ENCODE peak calls at places on chromosomes 6 and 20, in nine cellular contexts. L is PC-3, X is lung, Y is epithelial cell of esophagus, M is heart left ventricle, C is lower lobe of right lung, K is astrocyte of the cerebellum, V is foreskin fibroblast, D is kidney epithelial cell. Q is an unnamed sample.

GRCh38 chr6:167103041-167103816 is 19.7 kb upstream of the CCR6 start:
- DNase-seq in V (no peak), K (no peak), C (no peak), Y (no peak), D (no peak), L (no peak), M (no peak), X (no peak), Q (no peak)

GRCh38 chr20:1448081-1448627 is 18.5 kb downstream of the NSFL1C start:
- DNase-seq in K (no peak), C (no peak), X (no peak), L (no peak), V (no peak), M (no peak), Y (no peak), D (no peak), Q (no peak)

GRCh38 chr6:6176829-6177228 is 143.6 kb downstream of the F13A1 start:
- DNase-seq in M (no peak), Y (no peak), K (no peak), C (no peak), L (no peak), D (no peak), V (no peak), X (no peak), Q (no peak)

GRCh38 chr6:170185175-170185970 is 105.5 kb downstream of the DLL1 start:
- DNase-seq in D (no peak), L (no peak), M (no peak), Y (no peak), X (no peak), K (no peak), V (no peak), C (no peak), Q (no peak)

GRCh38 chr6:42451146-42451594 is 556 bp downstream of the TRERF1 start:
- DNase-seq in M (no peak), Y (no peak), V (no peak), X (no peak), D (no peak), K (no peak), C (no peak), L (no peak), Q (no peak)

GRCh38 chr6:75275067-75275466 is 9.5 kb downstream of the TMEM30A start:
- DNase-seq in Y (peak), C (no peak), V (peak), M (no peak), D (no peak), X (no peak), L (peak), K (peak), Q (peak)

GRCh38 chr6:87742106-87742505 is 40.1 kb upstream of the AKIRIN2 start:
- DNase-seq in L (no peak), V (no peak), D (no peak), C (no peak), X (no peak), M (no peak), K (no peak), Y (no peak), Q (no peak)

GRCh38 chr6:33746036-33746600 is 587 bp downstream of the IP6K3 start:
- DNase-seq in D (no peak), Y (peak), X (no peak), C (no peak), M (peak), K (no peak), L (no peak), V (peak), Q (no peak)

GRCh38 chr6:12482386-12482785 is 192.2 kb downstream of the EDN1 start:
- DNase-seq in M (no peak), K (no peak), C (no peak), V (no peak), L (peak), D (no peak), Y (peak), X (no peak), Q (no peak)

GRCh38 chr6:119350202-119351004 is 842 bp upstream of the MAN1A1 start:
- DNase-seq in M (no peak), C (no peak), V (peak), K (peak), L (peak), X (peak), Y (peak), D (no peak), Q (peak)

GRCh38 chr6:87918461-87918941 is 129.1 kb upstream of the SPACA1 start:
- DNase-seq in X (no peak), L (no peak), K (no peak), C (no peak), V (no peak), Y (peak), M (no peak), D (no peak), Q (no peak)

GRCh38 chr6:13528232-13528631 is 40.8 kb upstream of the GFOD1 start:
- DNase-seq in L (peak), D (no peak), C (no peak), V (no peak), X (no peak), M (no peak), Y (no peak), K (no peak), Q (no peak)

GRCh38 chr6:39228992-39229767 is at the start of gene KCNK5:
- DNase-seq in X (peak), D (no peak), M (peak), V (peak), L (peak), C (peak), K (no peak), Y (peak), Q (no peak)

GRCh38 chr6:47677381-47678100 is 20.8 kb upstream of the ADGRF4 start:
- DNase-seq in Y (no peak), X (no peak), C (no peak), V (no peak), M (no peak), L (no peak), D (no peak), K (no peak), Q (no peak)

GRCh38 chr6:71457883-71458282 is 169.3 kb downstream of the OGFRL1 start:
- DNase-seq in D (no peak), Y (no peak), V (no peak), X (no peak), K (no peak), M (no peak), C (no peak), L (peak), Q (no peak)

GRCh38 chr6:35148167-35148741 is 7.1 kb upstream of the TCP11 start:
- DNase-seq in K (no peak), L (peak), V (peak), X (no peak), D (no peak), Y (peak), M (no peak), C (no peak), Q (no peak)

GRCh38 chr6:12232339-12232738 is 57.8 kb upstream of the EDN1 start:
- DNase-seq in X (no peak), M (no peak), D (no peak), Y (no peak), K (no peak), L (peak), C (no peak), V (peak), Q (peak)

GRCh38 chr6:125919618-125920017 is 37.0 kb upstream of the HINT3 start:
- DNase-seq in C (no peak), M (no peak), Y (no peak), K (no peak), X (no peak), L (no peak), V (no peak), D (no peak), Q (no peak)

GRCh38 chr6:125918230-125918629 is 38.3 kb upstream of the HINT3 start:
- DNase-seq in D (no peak), V (no peak), C (no peak), Y (no peak), X (no peak), K (no peak), M (no peak), L (no peak), Q (no peak)

GRCh38 chr6:125923371-125923877 is 33.1 kb upstream of the HINT3 start:
- DNase-seq in V (no peak), C (no peak), D (no peak), M (no peak), K (no peak), L (no peak), Y (no peak), X (no peak), Q (no peak)

GRCh38 chr6:125922322-125922860 is 34.2 kb upstream of the HINT3 start:
- DNase-seq in K (no peak), Y (no peak), M (no peak), X (no peak), V (no peak), D (no peak), C (no peak), L (peak), Q (no peak)

DNA sequence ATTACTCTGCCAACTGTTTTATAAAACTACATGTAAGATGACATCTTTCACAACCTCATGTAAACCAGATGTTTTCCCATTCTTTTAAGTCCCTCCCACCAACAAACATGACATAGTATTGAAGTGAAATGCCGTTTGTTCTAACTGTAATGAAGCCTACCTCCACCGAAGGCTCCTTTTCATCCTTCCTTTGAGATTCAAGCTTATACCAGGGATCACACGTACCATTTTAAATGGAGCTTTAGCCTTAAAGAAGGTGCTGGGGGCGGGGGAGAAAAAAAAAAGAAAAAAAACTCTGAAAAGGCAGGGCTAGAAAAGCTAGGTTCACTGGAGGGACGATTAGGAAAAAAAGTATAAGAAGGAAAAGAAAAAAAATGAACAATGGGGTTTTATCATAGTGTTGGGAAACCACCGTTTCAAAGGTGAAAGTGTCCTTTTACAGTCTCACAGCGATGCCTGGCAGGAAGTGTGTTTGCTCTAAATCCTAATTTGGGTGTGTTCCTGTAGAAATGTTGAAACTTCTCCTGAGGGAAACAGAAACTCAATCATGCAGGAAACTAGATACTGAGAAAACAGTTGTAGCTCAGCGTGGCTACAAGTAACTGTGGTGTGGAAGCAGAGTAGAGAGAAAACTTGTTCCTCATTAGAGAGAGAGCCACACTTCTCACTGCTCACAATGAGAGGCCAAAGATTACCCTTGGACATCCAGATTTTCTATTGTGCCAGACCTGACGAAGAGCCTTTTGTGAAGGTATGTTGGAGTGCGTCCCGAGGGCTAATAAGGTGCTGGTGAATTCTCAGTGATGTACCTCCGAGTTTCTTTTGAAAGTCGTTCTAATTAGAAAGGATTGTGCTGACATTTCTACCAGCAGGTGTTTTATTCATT is 37.6 kb upstream of the HINT3 start:
- DNase-seq in Y (peak), L (peak), M (peak), D (peak), X (peak), K (peak), V (peak), C (no peak), Q (no peak)
- H3K4me3 ChIP-seq in Y (peak), L (peak), M (no peak), D (peak), X (no peak), K (no peak), V (peak), C (peak), Q (no peak)

GRCh38 chr6:52423448-52423847 is 3.3 kb downstream of the EFHC1 start:
- DNase-seq in M (no peak), Y (no peak), L (no peak), C (no peak), D (no peak), K (no peak), X (no peak), V (no peak), Q (no peak)
- TF ChIP-seq CTCF in M (no peak), Y (no peak), L (no peak), C (no peak), D (no peak), K (no peak), X (no peak), V (no peak), Q (no peak)

DNA sequence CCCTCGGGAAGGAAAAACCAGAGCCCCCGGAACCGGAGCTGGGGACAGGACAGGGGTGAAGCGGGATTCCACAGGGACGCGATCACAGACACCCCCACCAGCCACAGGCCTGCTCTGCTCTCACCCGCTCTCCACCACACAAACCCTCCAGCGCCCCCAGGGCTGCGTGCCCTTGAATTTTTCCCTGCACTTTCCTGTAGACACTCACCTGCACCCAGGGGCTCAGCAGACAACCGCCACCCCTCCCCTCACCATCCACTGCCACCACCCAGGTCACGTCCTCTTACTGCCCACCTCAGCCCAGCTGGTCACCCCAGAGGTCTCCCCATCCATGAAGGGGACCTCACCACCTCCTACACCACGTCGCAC is 631 bp downstream of the ULBP2 start:
- DNase-seq in L (no peak), K (no peak), X (no peak), M (no peak), D (no peak), Y (no peak), V (no peak), C (no peak), Q (no peak)
- H3K4me3 ChIP-seq in L (peak), K (peak), X (peak), M (peak), D (peak), Y (peak), V (peak), C (peak), Q (peak)

GRCh38 chr6:19210849-19211590 is 626.1 kb upstream of the ID4 start:
- DNase-seq in D (no peak), Y (no peak), L (peak), C (no peak), K (no peak), M (no peak), X (no peak), V (no peak), Q (no peak)
- TF ChIP-seq CTCF in D (peak), Y (no peak), L (peak), C (no peak), K (peak), M (peak), X (no peak), V (no peak), Q (no peak)

GRCh38 chr6:163438298-163438939 is 23.9 kb downstream of the QKI start:
- DNase-seq in C (no peak), L (peak), D (no peak), Y (peak), X (no peak), V (no peak), M (no peak), K (no peak), Q (no peak)
- H3K4me3 ChIP-seq in C (no peak), L (no peak), D (no peak), Y (no peak), X (no peak), V (no peak), M (no peak), K (no peak), Q (no peak)

GRCh38 chr6:158024566-158025297 is 43.1 kb downstream of the SYNJ2 start:
- DNase-seq in M (no peak), V (no peak), L (no peak), Y (no peak), X (no peak), D (no peak), C (peak), K (no peak), Q (no peak)

GRCh38 chr6:158026901-158027589 is 45.4 kb downstream of the SYNJ2 start:
- DNase-seq in M (no peak), X (no peak), D (no peak), C (peak), K (no peak), Y (no peak), L (no peak), V (no peak), Q (no peak)

GRCh38 chr6:158028421-158028820 is 46.8 kb downstream of the SYNJ2 start:
- DNase-seq in Y (no peak), C (peak), X (no peak), V (no peak), L (no peak), D (no peak), K (no peak), M (no peak), Q (no peak)

GRCh38 chr6:158027590-158028285 is 46.1 kb downstream of the SYNJ2 start:
- DNase-seq in M (no peak), X (no peak), V (no peak), Y (no peak), K (no peak), D (no peak), L (no peak), C (peak), Q (no peak)

DNA sequence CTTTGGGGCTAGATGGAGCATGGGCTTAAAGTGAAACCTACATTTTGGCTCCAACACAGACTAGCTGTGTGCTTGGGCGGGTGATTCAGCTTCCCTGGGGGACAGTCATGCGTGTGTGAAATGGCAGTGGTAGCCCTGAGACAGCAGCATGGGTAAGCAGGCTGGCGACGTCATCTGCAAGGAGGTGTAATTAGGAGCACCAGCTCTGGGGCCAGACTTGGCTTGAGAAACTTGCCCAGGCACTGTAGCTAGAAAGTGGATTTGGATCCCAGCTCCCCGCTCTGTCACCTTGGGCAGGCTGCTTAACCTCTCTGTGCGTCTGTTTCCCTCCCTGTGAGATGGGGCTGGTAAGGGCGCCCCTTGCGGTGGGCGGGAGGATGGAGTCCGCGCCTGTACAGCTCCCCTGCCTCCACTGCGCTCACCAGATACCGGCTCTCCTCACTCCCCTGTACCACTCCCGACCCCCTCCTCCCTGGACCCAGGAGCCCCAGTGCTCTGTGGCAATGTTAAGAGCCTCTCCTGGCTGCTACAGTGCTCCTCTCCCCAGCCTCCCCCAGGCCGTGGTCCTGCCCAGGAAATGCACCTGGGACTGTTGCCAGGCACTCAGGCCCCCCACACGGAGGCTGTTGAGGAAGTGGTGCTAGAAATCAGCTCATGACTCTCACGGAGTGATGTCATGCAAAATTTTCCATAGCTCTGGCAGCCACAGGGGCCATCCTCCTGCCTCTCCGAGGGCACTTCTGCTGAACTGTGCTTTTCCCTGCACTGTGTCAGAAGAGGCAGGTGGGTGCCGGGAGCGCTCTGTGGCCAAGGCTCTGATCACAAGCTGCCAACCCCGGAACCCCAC is 44.6 kb downstream of the SYNJ2 start:
- DNase-seq in V (peak), X (peak), C (peak), K (peak), L (peak), D (peak), M (peak), Y (peak), Q (peak)
- TF ChIP-seq CTCF in V (peak), X (no peak), C (peak), K (peak), L (no peak), D (peak), M (peak), Y (peak), Q (peak)

GRCh38 chr6:156660389-156660788 is 116.8 kb upstream of the ARID1B start:
- DNase-seq in D (no peak), X (no peak), L (no peak), Y (no peak), M (no peak), C (no peak), K (no peak), V (no peak), Q (no peak)

GRCh38 chr6:156659317-156660198 is 117.6 kb upstream of the ARID1B start:
- DNase-seq in V (no peak), X (no peak), C (no peak), Y (no peak), K (no peak), M (no peak), D (no peak), L (no peak), Q (no peak)

GRCh38 chr6:156657311-156657710 is 119.9 kb upstream of the ARID1B start:
- DNase-seq in V (no peak), C (no peak), L (no peak), D (no peak), K (no peak), X (no peak), Y (no peak), M (no peak), Q (no peak)

GRCh38 chr6:156658596-156659316 is 118.4 kb upstream of the ARID1B start:
- DNase-seq in L (no peak), C (no peak), V (no peak), Y (no peak), D (no peak), M (no peak), X (no peak), K (peak), Q (no peak)

GRCh38 chr6:156658186-156658585 is 119.0 kb upstream of the ARID1B start:
- DNase-seq in V (peak), D (no peak), K (peak), M (peak), C (no peak), X (no peak), L (no peak), Y (no peak), Q (peak)
- H3K4me3 ChIP-seq in V (no peak), D (no peak), K (no peak), M (no peak), C (no peak), X (no peak), L (no peak), Y (no peak), Q (no peak)

GRCh38 chr6:15338462-15338861 is 92.6 kb downstream of the JARID2 start:
- DNase-seq in M (no peak), L (no peak), X (no peak), D (no peak), Y (no peak), C (no peak), V (no peak), K (no peak), Q (no peak)

GRCh38 chr6:15335916-15336315 is 90.0 kb downstream of the JARID2 start:
- DNase-seq in X (no peak), M (no peak), L (no peak), C (no peak), V (no peak), D (no peak), Y (no peak), K (no peak), Q (no peak)

GRCh38 chr6:15335385-15335784 is 89.5 kb downstream of the JARID2 start:
- DNase-seq in C (no peak), V (no peak), K (no peak), Y (no peak), X (no peak), L (no peak), M (no peak), D (no peak), Q (no peak)

GRCh38 chr6:15336905-15337583 is 91.2 kb downstream of the JARID2 start:
- DNase-seq in C (no peak), V (no peak), Y (no peak), K (no peak), D (no peak), X (no peak), M (no peak), L (no peak), Q (no peak)

DNA sequence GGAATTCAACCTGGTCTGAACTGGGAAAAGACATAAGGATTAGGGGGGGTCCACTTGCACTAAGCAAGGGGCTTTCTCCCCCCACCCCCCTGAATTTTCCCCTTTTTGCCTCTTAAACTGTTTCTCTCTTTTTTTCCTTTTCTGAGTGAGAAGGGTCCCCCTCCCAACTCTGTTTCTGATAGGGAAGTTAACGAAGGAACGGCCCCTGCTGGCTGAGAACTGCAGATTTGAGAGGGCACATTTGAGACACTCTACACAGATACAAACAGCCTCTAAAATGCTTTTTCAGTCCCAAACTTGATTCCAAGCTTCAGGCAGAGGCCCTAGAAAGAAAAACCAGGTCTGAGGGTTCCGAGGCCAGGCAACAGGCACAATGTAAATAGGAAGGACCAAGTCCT is 91.7 kb downstream of the JARID2 start:
- DNase-seq in X (no peak), D (no peak), L (no peak), Y (no peak), M (no peak), C (no peak), K (no peak), V (no peak), Q (no peak)
- TF ChIP-seq CTCF in X (no peak), D (no peak), L (no peak), Y (no peak), M (no peak), C (no peak), K (no peak), V (no peak), Q (no peak)